ENCODE peak calls at places on chromosomes 13 and 19, in four cellular contexts. Q is CD8-positive, alpha-beta T cell; L is H1; X is lower lobe of right lung. D is an unnamed sample.

GRCh38 chr19:56079609-56080008 is 41.5 kb downstream of the ZNF787 start:
- DNase-seq in L (no peak), X (no peak), Q (no peak), D (no peak)

GRCh38 chr19:703651-704446 is 4.9 kb upstream of the PALM start:
- DNase-seq in X (peak; percentile 90), L (peak; percentile 100), Q (peak; percentile 28), D (peak; percentile 89)

GRCh38 chr13:102012299-102013293 is 389.3 kb downstream of the FGF14 start:
- DNase-seq in L (no peak), X (no peak), Q (no peak), D (no peak)

GRCh38 chr13:20222553-20222952 is 9.6 kb downstream of the GJB6 start:
- DNase-seq in X (no peak), Q (no peak), L (no peak), D (no peak)

GRCh38 chr13:23392313-23392712 is 41.2 kb downstream of the SACS start:
- DNase-seq in Q (no peak), L (no peak), X (no peak), D (no peak)

GRCh38 chr13:114224201-114224600 is 10.5 kb upstream of the CDC16 start:
- DNase-seq in Q (no peak), L (no peak), X (no peak), D (no peak)

GRCh38 chr13:19607523-19608078 is 25.9 kb upstream of the MPHOSPH8 start:
- DNase-seq in L (no peak), Q (no peak), X (no peak), D (no peak)

GRCh38 chr13:29888306-29888705 is 37.9 kb upstream of the UBL3 start:
- DNase-seq in L (no peak), X (no peak), Q (no peak), D (no peak)

GRCh38 chr19:46610851-46611770 is 10.0 kb downstream of the CALM3 start:
- DNase-seq in Q (no peak), X (no peak), L (no peak), D (peak; percentile 15)

GRCh38 chr13:112965103-112965502 is 3.9 kb upstream of the MCF2L start:
- DNase-seq in X (no peak), L (no peak), Q (no peak), D (peak; percentile 30)

GRCh38 chr19:46866407-46867132 is 5.8 kb downstream of the ARHGAP35 start:
- DNase-seq in L (no peak), X (no peak), Q (no peak), D (no peak)

GRCh38 chr19:13621413-13621812 is 115.1 kb upstream of the CACNA1A start:
- DNase-seq in Q (no peak), X (no peak), L (no peak), D (no peak)

GRCh38 chr13:76758738-76759137 is 127.5 kb downstream of the KCTD12 start:
- DNase-seq in Q (no peak), L (no peak), X (no peak), D (no peak)

GRCh38 chr13:67296511-67296910 is 66.4 kb upstream of the PCDH9 start:
- DNase-seq in L (no peak), Q (no peak), X (no peak), D (no peak)

GRCh38 chr13:20197361-20197834 is 4.7 kb upstream of the GJB2 start:
- DNase-seq in Q (no peak), X (no peak), L (no peak), D (no peak)

GRCh38 chr19:2266183-2266993 is 10.2 kb upstream of the JSRP1 start:
- DNase-seq in Q (no peak), L (no peak), X (peak; percentile 94), D (peak; percentile 81)

GRCh38 chr13:30719521-30719914 is 15.8 kb upstream of the ALOX5AP start:
- DNase-seq in Q (no peak), L (no peak), X (no peak), D (no peak)

GRCh38 chr13:69904784-69905183 is 202.8 kb upstream of the ATXN8OS start:
- DNase-seq in X (no peak), Q (no peak), L (no peak), D (no peak)

GRCh38 chr19:13712767-13713201 is 51.5 kb upstream of the MRI1 start:
- DNase-seq in L (no peak), Q (no peak), X (no peak), D (no peak)

GRCh38 chr13:71240906-71241305 is 626.1 kb downstream of the DACH1 start:
- DNase-seq in Q (no peak), L (no peak), X (no peak), D (no peak)

GRCh38 chr13:25708268-25708667 is 336.5 kb downstream of the ATP8A2 start:
- DNase-seq in X (no peak), Q (no peak), L (no peak), D (no peak)

GRCh38 chr19:4369109-4369887 is 25.9 kb downstream of the MPND start:
- DNase-seq in Q (peak; percentile 54), X (peak; percentile 84), L (peak; percentile 55), D (no peak)

GRCh38 chr19:28980236-28980868 is 232.6 kb downstream of the UQCRFS1 start:
- DNase-seq in L (no peak), X (no peak), Q (no peak), D (no peak)

GRCh38 chr13:34030782-34031181 is 212.8 kb downstream of the RFC3 start:
- DNase-seq in Q (no peak), X (no peak), L (no peak), D (no peak)

GRCh38 chr13:52053460-52053859 is 29.0 kb downstream of the UTP14C start:
- DNase-seq in Q (no peak), L (no peak), X (no peak), D (no peak)

GRCh38 chr13:23979361-23980159 is 82.3 kb upstream of the C1QTNF9B start:
- DNase-seq in X (peak; percentile 77), L (peak; percentile 76), Q (peak; percentile 7), D (peak; percentile 84)

GRCh38 chr19:47172666-47173455 is 42.2 kb downstream of the SAE1 start:
- DNase-seq in L (no peak), X (no peak), Q (no peak), D (no peak)

GRCh38 chr13:39929583-39929982 is 274.1 kb downstream of the COG6 start:
- DNase-seq in Q (no peak), X (no peak), L (no peak), D (no peak)

GRCh38 chr19:13302521-13303270 is 152.5 kb downstream of the IER2 start:
- DNase-seq in L (no peak), Q (no peak), X (no peak), D (no peak)

GRCh38 chr19:31102674-31103073 is 246.6 kb downstream of the TSHZ3 start:
- DNase-seq in Q (no peak), X (no peak), L (no peak), D (no peak)

GRCh38 chr13:24274452-24274971 is 34.9 kb upstream of the C1QTNF9 start:
- DNase-seq in X (no peak), L (no peak), Q (peak; percentile 43), D (peak; percentile 83)

GRCh38 chr13:76516013-76516412 is 370.2 kb downstream of the KCTD12 start:
- DNase-seq in L (no peak), Q (no peak), X (no peak), D (no peak)

GRCh38 chr13:43652751-43653150 is 134.0 kb downstream of the ENOX1 start:
- DNase-seq in L (no peak), Q (no peak), X (no peak), D (no peak)

DNA sequence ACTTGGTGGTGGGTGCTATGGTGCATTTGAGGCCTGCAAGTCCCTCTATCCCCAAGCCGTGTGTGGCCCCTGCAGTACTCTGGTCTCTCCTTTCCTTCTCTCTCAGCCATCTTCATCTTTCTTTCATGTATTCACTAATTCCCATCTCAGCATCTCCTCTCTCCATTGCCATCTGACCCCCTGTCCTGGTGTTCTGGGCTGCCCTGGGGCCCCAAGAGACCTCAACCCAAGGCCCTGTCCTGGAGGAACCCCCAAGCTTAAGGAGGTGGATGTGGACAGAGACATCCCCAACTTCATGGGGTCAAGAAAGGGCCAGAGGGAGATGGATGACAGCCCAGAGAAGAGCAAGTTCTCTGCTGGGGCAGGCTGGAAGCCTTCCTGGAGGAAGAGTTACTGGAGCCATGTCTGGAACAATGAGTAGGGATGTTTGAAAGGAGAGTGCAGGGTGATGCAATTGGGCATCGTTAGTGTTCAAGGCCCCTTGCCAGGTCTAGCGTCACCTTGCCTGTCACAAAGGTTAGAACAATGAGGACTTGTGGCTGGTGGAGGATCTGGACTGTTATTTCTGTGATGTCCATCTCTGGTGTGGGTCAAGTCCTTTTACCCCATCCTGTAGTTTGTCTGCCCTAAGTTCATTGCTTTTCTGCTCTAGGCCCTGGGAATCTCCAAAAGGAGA is 3.5 kb downstream of the CYP4F3 start:
- DNase-seq in Q (no peak), L (no peak), X (no peak), D (no peak)
- H3K9me3 ChIP-seq in Q (no peaks in the 10 kb centered on the region), L (peaks cover 73% of the 10 kb centered on the region), X (no peaks in the 10 kb centered on the region), D (peaks cover 4% of the 10 kb centered on the region)

GRCh38 chr19:44949550-44949949 is 3.7 kb downstream of the APOC2 start:
- DNase-seq in Q (no peak), X (no peak), L (no peak), D (no peak)
- TF ChIP-seq CTCF in Q (no peak), X (no peak), L (no peak), D (no peak)

DNA sequence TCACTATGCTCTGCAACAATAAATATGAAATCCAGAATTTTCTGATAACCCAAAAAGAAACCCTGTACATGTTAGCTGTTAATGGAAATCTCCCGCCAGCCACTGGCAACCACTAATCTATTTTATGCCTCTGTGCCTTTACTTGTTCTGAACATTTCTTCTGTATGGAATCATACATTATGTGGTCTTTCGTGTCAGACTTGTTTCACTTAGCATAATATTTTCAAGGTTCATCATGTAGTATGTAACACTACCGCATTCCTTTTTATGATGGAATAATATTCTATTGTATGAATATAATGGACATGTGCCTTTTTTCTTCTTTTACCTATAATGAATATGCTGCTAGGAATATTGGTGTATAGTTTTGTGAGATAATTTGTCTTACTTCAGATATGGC is 1123.3 kb downstream of the EFNB2 start:
- DNase-seq in L (no peak), Q (no peak), X (no peak), D (no peak)
- H3K9me3 ChIP-seq in L (no peaks in the 10 kb centered on the region), Q (no peaks in the 10 kb centered on the region), X (no peaks in the 10 kb centered on the region), D (no peaks in the 10 kb centered on the region)

DNA sequence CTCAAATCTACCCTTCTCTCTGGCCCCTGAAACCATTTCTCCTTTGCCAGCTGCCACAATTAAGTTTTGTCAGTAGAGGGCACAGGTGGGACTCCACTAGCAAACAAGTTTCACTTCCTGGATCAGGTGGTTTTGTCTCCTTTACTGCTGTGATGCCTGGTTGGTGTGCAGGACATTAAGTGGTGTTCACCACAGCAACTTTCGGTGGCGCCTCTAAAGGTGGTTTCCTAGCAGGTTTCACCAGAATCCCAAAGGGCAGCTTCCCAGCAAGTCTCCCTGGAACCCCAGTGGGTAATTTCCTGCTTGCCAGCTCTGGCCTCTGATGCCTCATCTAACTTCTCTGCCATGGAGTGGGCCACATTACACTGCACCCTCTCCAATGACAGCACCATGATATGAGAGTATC is 16.6 kb downstream of the MED4 start:
- DNase-seq in X (no peak), Q (no peak), L (no peak), D (no peak)
- TF ChIP-seq CTCF in X (no peak), Q (no peak), L (no peak), D (no peak)

DNA sequence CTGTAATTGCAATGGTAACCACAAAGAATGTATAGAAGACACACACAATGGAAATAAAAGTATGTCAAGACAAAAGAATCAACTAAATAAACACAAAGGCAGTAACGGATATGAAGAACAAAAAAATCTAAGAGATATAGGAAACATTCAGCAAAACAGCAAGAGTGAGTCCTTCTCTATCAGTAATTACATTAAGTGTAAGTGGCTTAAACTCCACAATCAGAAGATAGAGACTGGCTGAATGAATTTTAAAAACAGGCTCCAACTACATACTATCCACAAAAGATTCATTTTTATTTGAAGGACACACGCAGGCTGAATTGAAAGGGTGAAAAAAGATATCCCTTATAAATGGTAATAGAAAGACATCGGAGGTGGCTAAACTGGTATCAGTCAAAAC is 19.5 kb downstream of the ZNF616 start:
- DNase-seq in X (no peak), L (no peak), Q (no peak), D (no peak)
- H3K9me3 ChIP-seq in X (peaks cover 99% of the 10 kb centered on the region), L (peaks cover 80% of the 10 kb centered on the region), Q (peaks cover 67% of the 10 kb centered on the region), D (peaks cover 12% of the 10 kb centered on the region)